ENCODE peak calls at places on chromosomes 5 and 9, in seven cellular contexts. Z, I, W, C, Y, B and M are unnamed samples.

GRCh38 chr9:117718085-117718484 is 13.9 kb downstream of the TLR4 start:
- DNase-seq in I (no peak), Z (no peak), W (no peak), B (no peak), Y (no peak), C (no peak), M (no peak)

GRCh38 chr9:98326402-98327248 is 71.2 kb upstream of the TBC1D2 start:
- DNase-seq in I (no peak), Y (no peak), Z (no peak), B (no peak), C (no peak), W (no peak), M (peak; percentile 65)

GRCh38 chr5:127409236-127409921 is 108.1 kb upstream of the PRRC1 start:
- DNase-seq in W (no peak), Y (no peak), I (no peak), C (no peak), B (no peak), Z (no peak), M (no peak)

GRCh38 chr5:14915291-14915976 is 43.9 kb upstream of the ANKH start:
- DNase-seq in Y (no peak), I (no peak), Z (no peak), W (no peak), B (no peak), C (peak; percentile 21), M (peak; percentile 37)

GRCh38 chr5:14593326-14594036 is 11.9 kb downstream of the OTULINL start:
- DNase-seq in Y (no peak), B (no peak), W (no peak), Z (no peak), C (no peak), I (no peak), M (no peak)

GRCh38 chr9:11269036-11269435 is 656.2 kb upstream of the PTPRD start:
- DNase-seq in W (peak; percentile 31), Y (peak; percentile 45), B (no peak), C (no peak), I (no peak), Z (no peak), M (no peak)

GRCh38 chr9:12719431-12719830 is 26.2 kb downstream of the TYRP1 start:
- DNase-seq in W (peak; percentile 18), I (no peak), B (no peak), Z (no peak), C (peak; percentile 32), Y (peak; percentile 52), M (peak; percentile 68)

GRCh38 chr5:67090040-67090439 is 106.6 kb downstream of the CD180 start:
- DNase-seq in Y (no peak), B (no peak), C (no peak), I (no peak), Z (no peak), W (no peak), M (no peak)

DNA sequence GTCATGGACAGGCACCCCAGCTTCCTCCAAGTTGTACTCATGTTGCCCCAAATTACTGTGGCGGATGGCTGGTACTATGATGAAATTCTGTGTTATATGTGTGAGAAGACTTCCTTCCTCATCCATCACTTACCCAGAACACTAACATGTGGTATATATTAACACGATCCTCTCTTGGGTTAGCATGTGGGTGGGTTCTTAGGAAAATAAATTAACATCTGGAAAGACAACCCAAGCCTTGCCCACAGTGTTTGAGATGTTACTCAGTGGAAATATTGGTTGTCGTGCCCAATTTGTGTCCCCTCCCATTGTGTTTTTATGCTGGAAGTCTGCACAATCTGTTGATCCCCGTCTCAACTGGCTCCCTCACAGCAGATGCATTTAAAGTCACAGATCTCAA is 93.7 kb downstream of the GRIA1 start:
- DNase-seq in I (no peak), B (no peak), C (no peak), W (no peak), Z (no peak), Y (no peak), M (no peak)
- H3K27ac ChIP-seq in I (no peak overlapping the region), B (no peak overlapping the region), C (no peak overlapping the region), W (no peak overlapping the region), Z (no peak overlapping the region), Y (no peak overlapping the region), M (no peak overlapping the region)

GRCh38 chr5:10511741-10512640 is 51.9 kb upstream of the ANKRD33B start:
- DNase-seq in Y (no peak), W (no peak), B (no peak), I (no peak), Z (no peak), C (no peak), M (no peak)

GRCh38 chr5:10509593-10509992 is 54.3 kb upstream of the ANKRD33B start:
- DNase-seq in W (no peak), C (no peak), I (no peak), B (no peak), Z (no peak), Y (no peak), M (no peak)

GRCh38 chr5:10518352-10518751 is 45.5 kb upstream of the ANKRD33B start:
- DNase-seq in I (no peak), B (no peak), C (peak; percentile 2), Y (no peak), W (no peak), Z (no peak), M (no peak)

GRCh38 chr5:10515492-10515891 is 48.4 kb upstream of the ANKRD33B start:
- DNase-seq in Z (no peak), Y (no peak), C (no peak), W (no peak), I (no peak), B (no peak), M (no peak)

DNA sequence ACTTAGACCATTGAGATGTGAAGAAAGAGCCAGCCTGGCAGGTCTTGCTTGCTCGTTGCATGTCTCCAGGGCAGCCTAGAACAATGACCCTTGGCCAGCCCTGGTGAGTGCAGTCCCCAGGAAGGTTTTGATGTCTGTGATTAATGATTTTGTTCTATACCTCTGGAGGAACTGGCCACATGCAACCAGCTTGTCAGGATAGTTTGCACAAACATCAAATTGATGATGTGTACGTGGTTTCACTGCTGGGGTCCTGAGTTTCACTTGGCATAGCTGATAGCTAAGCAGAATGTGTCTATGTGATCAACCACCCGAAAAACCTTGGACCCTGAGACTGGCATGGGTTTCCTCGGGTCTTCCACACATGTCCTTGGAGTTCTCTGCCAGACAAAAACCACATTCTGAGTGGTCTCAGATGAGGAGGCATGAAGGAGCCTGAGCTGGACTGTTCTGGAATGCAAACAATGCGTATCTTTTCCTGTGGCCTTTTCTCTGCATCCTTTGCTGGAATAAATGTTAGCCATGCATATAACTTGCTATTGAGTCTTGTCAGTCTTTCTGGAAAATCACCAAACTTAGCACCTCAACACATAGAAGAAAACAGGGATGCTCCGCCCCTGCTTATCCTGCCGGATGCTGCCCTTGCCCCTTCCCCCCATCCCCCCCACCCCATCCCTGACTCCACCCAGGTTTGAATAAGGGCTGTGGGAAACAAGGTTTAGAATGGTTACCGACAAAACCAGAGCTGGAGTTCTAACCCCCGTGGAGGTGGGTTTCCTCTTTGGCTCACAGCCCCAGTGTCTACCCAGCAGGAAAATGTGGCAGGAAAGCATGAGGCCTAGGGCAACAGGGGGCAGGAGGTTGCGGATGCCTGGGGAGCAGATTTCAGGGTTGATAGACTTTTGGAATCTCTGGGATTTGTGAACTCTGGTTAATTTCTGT is 50.1 kb upstream of the ANKRD33B start:
- DNase-seq in C (no peak), W (peak; percentile 52), I (no peak), Z (no peak), Y (peak; percentile 86), B (no peak), M (peak; percentile 32)
- H3K27ac ChIP-seq in C (no peak overlapping the region), W (no peak overlapping the region), I (no peak overlapping the region), Z (no peak overlapping the region), Y (no peak overlapping the region), B (no peak overlapping the region), M (no peak overlapping the region)

GRCh38 chr5:143108498-143109128 is 294.9 kb downstream of the NR3C1 start:
- DNase-seq in B (no peak), Y (no peak), C (no peak), Z (peak; percentile 61), W (peak; percentile 55), I (no peak), M (no peak)

GRCh38 chr5:143106175-143106574 is 297.3 kb downstream of the NR3C1 start:
- DNase-seq in C (peak; percentile 32), Z (no peak), B (peak; percentile 36), I (no peak), W (peak; percentile 69), Y (peak; percentile 35), M (peak; percentile 52)

GRCh38 chr5:143102414-143102813 is 301.1 kb downstream of the NR3C1 start:
- DNase-seq in B (no peak), Z (no peak), I (no peak), Y (no peak), W (no peak), C (no peak), M (no peak)

GRCh38 chr5:143101740-143102386 is 301.6 kb downstream of the NR3C1 start:
- DNase-seq in I (no peak), W (no peak), Y (no peak), C (no peak), Z (no peak), B (no peak), M (peak; percentile 14)

DNA sequence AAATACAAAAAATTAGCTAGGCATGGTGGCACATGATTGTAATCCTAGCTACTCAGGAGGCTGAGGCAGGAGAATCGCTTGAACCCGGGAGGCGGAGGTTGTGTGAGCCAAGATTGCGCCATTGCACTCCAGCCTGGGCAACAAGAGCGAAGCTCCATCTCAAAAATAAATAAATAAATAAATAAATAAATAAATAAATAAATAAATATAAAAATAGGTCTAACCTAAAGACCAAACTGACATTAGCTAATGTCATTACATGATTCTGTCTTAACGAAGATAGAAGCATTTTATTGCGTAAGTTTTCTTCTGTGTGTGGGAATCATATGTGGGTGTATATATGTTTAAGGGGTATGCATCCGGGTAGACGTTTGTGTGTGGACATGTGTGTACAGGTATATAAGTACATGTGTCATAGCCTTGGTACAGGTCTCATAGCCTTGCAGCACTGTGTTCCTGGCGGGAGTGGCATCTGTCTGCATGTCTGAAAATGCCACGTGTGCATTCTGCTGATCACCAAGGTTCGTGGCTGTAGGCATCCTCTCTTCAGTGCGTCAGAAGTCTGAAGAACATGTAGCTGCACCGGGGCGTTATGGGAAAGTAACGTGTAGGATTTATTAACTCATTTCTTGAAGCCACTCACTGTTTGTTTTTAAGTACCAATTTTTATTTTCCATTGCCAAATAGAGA is 298.1 kb downstream of the NR3C1 start:
- DNase-seq in Z (no peak), B (no peak), Y (no peak), W (no peak), I (no peak), C (no peak), M (no peak)
- H3K27ac ChIP-seq in Z (no peak overlapping the region), B (no peak overlapping the region), Y (no peak overlapping the region), W (no peak overlapping the region), I (no peak overlapping the region), C (no peak overlapping the region), M (no peak overlapping the region)

GRCh38 chr9:37383876-37384715 is 38.4 kb upstream of the GRHPR start:
- DNase-seq in C (no peak), B (no peak), I (no peak), Z (no peak), W (no peak), Y (no peak), M (no peak)

GRCh38 chr9:37383393-37383792 is 39.1 kb upstream of the GRHPR start:
- DNase-seq in Y (no peak), B (no peak), C (no peak), I (no peak), W (no peak), Z (no peak), M (no peak)

GRCh38 chr9:37381094-37381741 is 41.3 kb upstream of the GRHPR start:
- DNase-seq in B (no peak), Z (no peak), I (no peak), Y (no peak), W (no peak), C (no peak), M (no peak)

GRCh38 chr9:37382161-37382981 is 40.1 kb upstream of the GRHPR start:
- DNase-seq in Y (no peak), I (no peak), W (no peak), C (no peak), Z (no peak), B (no peak), M (no peak)

DNA sequence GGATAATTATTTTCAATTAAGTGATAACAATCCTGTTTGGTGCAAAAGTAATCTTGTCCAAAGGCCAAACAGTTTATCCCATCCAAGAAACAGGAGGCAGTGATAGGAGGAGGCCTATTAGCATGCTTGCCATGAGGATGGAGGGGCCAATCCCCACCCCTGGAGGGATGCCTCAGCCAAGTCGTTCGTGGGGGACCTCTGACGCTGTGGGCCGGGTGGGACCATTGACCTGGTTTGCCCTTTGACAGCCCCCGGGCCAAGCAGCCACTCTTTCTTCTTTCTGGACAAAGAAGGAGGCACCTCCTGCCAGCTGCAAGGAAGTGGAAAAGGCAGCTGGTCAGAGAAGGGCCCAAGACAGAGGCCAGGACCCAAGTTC is 39.5 kb upstream of the GRHPR start:
- DNase-seq in Y (no peak), Z (no peak), B (no peak), I (no peak), W (no peak), C (no peak), M (no peak)
- H3K27ac ChIP-seq in Y (no peak overlapping the region), Z (no peak overlapping the region), B (no peak overlapping the region), I (no peak overlapping the region), W (no peak overlapping the region), C (no peak overlapping the region), M (no peak overlapping the region)